ENCODE peak calls at places on chromosome 22, in five cellular contexts. Z, E, Q, U and X are unnamed samples.

GRCh38 chr22:44143596-44143995 is 37.1 kb upstream of the PARVG start:
- DNase-seq in Z (no peak), E (no peak), Q (no peak), U (no peak), X (no peak)

GRCh38 chr22:41603873-41604332 is 14.3 kb upstream of the PMM1 start:
- DNase-seq in Z (no peak), E (no peak), Q (peak), U (no peak), X (no peak)

GRCh38 chr22:46390652-46391301 is 55.3 kb downstream of the TRMU start:
- DNase-seq in Z (no peak), E (no peak), Q (no peak), U (peak), X (peak)

GRCh38 chr22:45868586-45869443 is 108.1 kb downstream of the WNT7B start:
- DNase-seq in Z (no peak), E (no peak), Q (no peak), U (no peak), X (no peak)

GRCh38 chr22:34111210-34111824 is 191.0 kb upstream of the LARGE1 start:
- DNase-seq in Z (no peak), E (peak), Q (peak), U (no peak), X (no peak)

GRCh38 chr22:39428597-39429071 is 28.2 kb upstream of the MGAT3 start:
- DNase-seq in Z (no peak), E (no peak), Q (no peak), U (no peak), X (peak)

GRCh38 chr22:31046591-31047226 is 34.4 kb upstream of the SMTN start:
- DNase-seq in Z (no peak), E (no peak), Q (no peak), U (peak), X (peak)

GRCh38 chr22:36360871-36361383 is 26.8 kb downstream of the MYH9 start:
- DNase-seq in Z (no peak), E (no peak), Q (no peak), U (no peak), X (no peak)

GRCh38 chr22:36331912-36332622 is 55.7 kb downstream of the MYH9 start:
- DNase-seq in Z (no peak), E (peak), Q (no peak), U (peak), X (no peak)

GRCh38 chr22:19182472-19183157 is 4.1 kb upstream of the SLC25A1 start:
- DNase-seq in Z (no peak), E (no peak), Q (no peak), U (no peak), X (no peak)

GRCh38 chr22:32542332-32543019 is 67.9 kb downstream of the FBXO7 start:
- DNase-seq in Z (no peak), E (no peak), Q (no peak), U (no peak), X (no peak)

GRCh38 chr22:47221840-47222615 is 459.6 kb downstream of the TBC1D22A start:
- DNase-seq in Z (no peak), E (no peak), Q (no peak), U (no peak), X (no peak)

GRCh38 chr22:37482244-37482643 is 3.9 kb downstream of the MFNG start:
- DNase-seq in Z (no peak), E (no peak), Q (no peak), U (no peak), X (no peak)

GRCh38 chr22:17749605-17750395 is 24.5 kb downstream of the BID start:
- DNase-seq in Z (no peak), E (no peak), Q (no peak), U (no peak), X (no peak)

GRCh38 chr22:44776535-44777363 is 24.4 kb downstream of the ARHGAP8 start:
- DNase-seq in Z (no peak), E (no peak), Q (no peak), U (no peak), X (no peak)

GRCh38 chr22:39530692-39531331 is 1.7 kb downstream of the RPS19BP1 start:
- DNase-seq in Z (no peak), E (peak), Q (no peak), U (no peak), X (no peak)

GRCh38 chr22:43308451-43309235 is 34.5 kb downstream of the SCUBE1 start:
- DNase-seq in Z (no peak), E (no peak), Q (no peak), U (peak), X (no peak)

GRCh38 chr22:49321477-49322055 is 506.1 kb downstream of the BRD1 start:
- DNase-seq in Z (no peak), E (no peak), Q (no peak), U (no peak), X (no peak)

GRCh38 chr22:23522642-23523251 is 57.3 kb downstream of the IGLL1 start:
- DNase-seq in Z (no peak), E (no peak), Q (no peak), U (peak), X (no peak)